ENCODE peak calls at places on chromosomes 1 and 21, in five cellular contexts. T, S, R, D and B are unnamed samples.

GRCh38 chr1:24236170-24237045 is 49.3 kb upstream of the IFNLR1 start:
- DNase-seq in T (no peak), S (peak; percentile 69), R (no peak), D (no peak), B (peak; percentile 35)

GRCh38 chr1:175493999-175494336 is 249.4 kb downstream of the TNR start:
- DNase-seq in S (no peak), R (no peak), T (no peak), D (no peak), B (no peak)

GRCh38 chr1:163046071-163046470 is 23.1 kb upstream of the RGS4 start:
- DNase-seq in D (no peak), S (peak; percentile 86), R (no peak), T (no peak), B (peak; percentile 10)

GRCh38 chr1:9203623-9204022 is 31.0 kb upstream of the H6PD start:
- DNase-seq in D (no peak), R (no peak), T (peak; percentile 62), S (no peak), B (no peak)

GRCh38 chr1:198672124-198672523 is 33.3 kb downstream of the PTPRC start:
- DNase-seq in D (no peak), S (peak; percentile 75), T (no peak), R (no peak), B (no peak)

GRCh38 chr1:214451591-214451990 is 99.8 kb downstream of the PTPN14 start:
- DNase-seq in D (no peak), R (no peak), S (peak; percentile 46), T (no peak), B (no peak)

GRCh38 chr1:90717665-90718410 is 736 bp upstream of the BARHL2 start:
- DNase-seq in D (no peak), S (no peak), T (no peak), R (peak; percentile 73), B (peak; percentile 18)

GRCh38 chr1:202311880-202312635 is 29.7 kb downstream of the UBE2T start:
- DNase-seq in R (no peak), T (no peak), D (no peak), S (peak; percentile 15), B (no peak)

GRCh38 chr1:65975708-65976107 is 183.0 kb downstream of the PDE4B start:
- DNase-seq in S (no peak), T (no peak), R (no peak), D (no peak), B (no peak)

GRCh38 chr1:96722161-96722908 is 751 bp downstream of the PTBP2 start:
- DNase-seq in R (peak; percentile 35), D (peak; percentile 67), T (peak; percentile 77), S (peak; percentile 66), B (peak; percentile 76)

DNA sequence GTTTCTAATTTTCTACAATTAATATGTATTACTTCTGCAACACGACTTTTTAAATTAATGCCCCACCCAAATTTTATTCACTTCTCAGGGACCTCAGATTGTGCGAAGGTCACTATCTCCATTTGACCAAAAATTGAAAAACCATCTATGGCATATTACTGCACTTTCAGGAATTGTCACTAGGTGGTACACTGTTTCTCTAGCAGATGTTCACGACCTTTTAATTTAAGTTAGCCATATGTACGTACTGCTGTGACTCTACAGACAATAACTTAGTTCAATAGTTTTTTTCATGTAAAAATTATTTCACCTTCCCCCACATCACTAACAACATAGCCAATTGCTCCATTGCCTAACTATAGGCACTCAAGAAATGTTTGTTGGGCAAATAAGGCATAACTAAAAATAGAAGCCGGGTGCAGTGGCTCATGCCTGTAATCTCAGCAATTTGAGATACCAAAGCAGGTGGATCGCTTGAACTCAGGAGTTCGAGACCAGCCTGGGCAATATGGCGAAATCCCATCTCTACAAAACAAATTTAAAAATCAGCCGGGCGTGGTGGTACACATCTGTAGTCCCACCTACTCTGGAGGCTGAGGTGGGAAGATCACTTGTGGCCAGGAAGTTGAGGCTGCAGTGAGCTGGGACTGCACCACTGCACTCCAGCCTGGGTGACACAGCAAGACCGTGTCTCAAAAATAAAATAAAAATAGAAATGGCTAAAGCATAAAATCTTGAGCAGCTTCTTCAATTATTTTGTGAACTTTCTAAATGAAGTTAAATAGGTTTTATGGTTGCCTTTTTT is 75.7 kb upstream of the PKN2 start:
- DNase-seq in S (peak; percentile 62), D (no peak), R (peak; percentile 61), T (no peak), B (peak; percentile 33)
- TF ChIP-seq CTCF in S (peak; percentile 65), D (peak; percentile 37), R (peak; percentile 67), T (peak; percentile 54), B (peak; percentile 72)

GRCh38 chr1:30756206-30756544 is 1.4 kb downstream of the LAPTM5 start:
- DNase-seq in D (no peak), S (no peak), T (no peak), R (no peak), B (no peak)
- H3K4me3 ChIP-seq in D (peak overlapping the region; percentile 21), S (no peak overlapping the region), T (peak overlapping the region; percentile 46), R (no peak overlapping the region), B (no peak overlapping the region)

GRCh38 chr1:161305872-161306519 is 3.8 kb downstream of the MPZ start:
- DNase-seq in T (peak; percentile 91), S (peak; percentile 55), R (peak; percentile 71), D (peak; percentile 86), B (peak; percentile 43)
- TF ChIP-seq CTCF in T (no peak), S (no peak), R (peak; percentile 36), D (peak; percentile 11), B (peak; percentile 36)

GRCh38 chr1:81155131-81155530 is 645.6 kb upstream of the ADGRL2 start:
- DNase-seq in T (no peak), S (peak; percentile 87), R (no peak), D (no peak), B (peak; percentile 46)

GRCh38 chr1:81160696-81161095 is 640.0 kb upstream of the ADGRL2 start:
- DNase-seq in T (no peak), S (no peak), R (no peak), D (no peak), B (no peak)

GRCh38 chr1:81157686-81158085 is 643.0 kb upstream of the ADGRL2 start:
- DNase-seq in D (no peak), T (no peak), S (peak; percentile 46), R (no peak), B (no peak)

DNA sequence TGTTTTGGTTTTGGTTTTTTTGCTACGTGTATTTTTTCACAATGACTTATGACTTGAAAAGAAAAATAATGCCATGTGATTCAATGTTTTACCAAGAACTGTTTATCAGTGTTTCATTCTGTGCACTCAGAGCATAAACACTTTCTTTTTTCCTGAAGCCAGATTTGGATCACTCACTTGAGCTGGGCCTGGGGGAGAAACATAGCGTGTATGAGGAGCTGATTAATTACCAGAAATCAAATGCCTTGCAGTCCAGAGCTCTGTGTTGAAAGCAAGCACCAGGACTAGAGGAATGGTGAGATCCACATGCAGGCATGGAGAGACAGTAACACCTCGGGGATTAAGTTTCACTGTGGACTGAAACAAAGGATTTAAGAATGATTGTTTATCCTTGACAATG is 642.1 kb upstream of the ADGRL2 start:
- DNase-seq in T (no peak), S (peak; percentile 52), R (no peak), D (no peak), B (no peak)
- H3K4me3 ChIP-seq in T (no peak overlapping the region), S (no peak overlapping the region), R (no peak overlapping the region), D (no peak overlapping the region), B (no peak overlapping the region)

GRCh38 chr1:94927405-94928175 is 680 bp upstream of the CNN3 start:
- DNase-seq in S (peak; percentile 55), R (peak; percentile 54), T (peak; percentile 82), D (peak; percentile 60), B (peak; percentile 70)

GRCh38 chr1:94924967-94925366 is 1.9 kb downstream of the CNN3 start:
- DNase-seq in R (peak; percentile 27), T (no peak), D (peak; percentile 56), S (peak; percentile 44), B (peak; percentile 65)

GRCh38 chr1:94926365-94926914 is 470 bp downstream of the CNN3 start:
- DNase-seq in D (peak; percentile 52), S (peak; percentile 61), R (peak; percentile 79), T (peak; percentile 75), B (peak; percentile 63)

GRCh38 chr1:94926915-94927404 is at the start of gene CNN3:
- DNase-seq in S (peak; percentile 91), T (peak; percentile 96), R (peak; percentile 97), D (peak; percentile 94), B (peak; percentile 97)

DNA sequence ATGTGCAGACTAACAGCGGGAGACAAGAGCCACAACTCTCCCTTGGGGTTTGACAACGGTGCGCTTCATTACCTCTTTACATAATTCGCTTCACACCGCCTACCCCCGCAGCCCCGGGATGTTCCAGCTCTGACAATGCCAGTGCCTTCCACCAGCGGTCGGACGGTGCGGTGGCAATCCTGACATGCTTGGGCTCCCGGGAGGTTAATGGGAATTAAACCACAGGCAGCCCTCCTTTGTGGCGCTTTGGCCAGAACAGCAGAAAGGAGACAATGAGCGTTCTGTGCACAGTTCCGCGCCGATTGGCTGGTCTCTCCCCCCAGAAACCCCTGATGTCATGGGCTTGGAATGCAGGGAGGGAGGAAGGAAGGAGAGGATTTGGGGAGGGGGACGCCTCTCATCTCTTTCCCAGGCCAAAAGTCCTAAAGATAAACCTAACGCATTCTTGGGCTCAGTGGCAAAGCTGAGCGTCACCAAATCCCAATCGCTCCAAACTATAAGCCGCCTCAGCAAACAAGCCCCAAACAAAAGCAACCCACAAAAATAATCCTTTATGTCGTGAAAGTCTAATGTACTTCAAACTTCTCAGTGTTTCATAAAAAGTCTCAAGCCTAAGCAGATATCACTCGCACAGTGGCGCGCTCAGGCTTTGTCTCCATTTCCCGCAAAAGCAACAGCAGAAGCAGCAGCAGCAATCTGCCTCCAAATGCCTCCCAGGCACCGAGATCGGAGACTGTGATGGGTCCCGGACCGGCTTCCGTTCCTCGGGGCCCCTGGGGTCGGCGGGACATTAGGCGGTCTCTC is 1.1 kb downstream of the CNN3 start:
- DNase-seq in R (peak; percentile 88), T (peak; percentile 60), S (peak; percentile 89), D (peak; percentile 76), B (peak; percentile 94)
- TF ChIP-seq CTCF in R (no peak), T (peak; percentile 5), S (no peak), D (no peak), B (no peak)

DNA sequence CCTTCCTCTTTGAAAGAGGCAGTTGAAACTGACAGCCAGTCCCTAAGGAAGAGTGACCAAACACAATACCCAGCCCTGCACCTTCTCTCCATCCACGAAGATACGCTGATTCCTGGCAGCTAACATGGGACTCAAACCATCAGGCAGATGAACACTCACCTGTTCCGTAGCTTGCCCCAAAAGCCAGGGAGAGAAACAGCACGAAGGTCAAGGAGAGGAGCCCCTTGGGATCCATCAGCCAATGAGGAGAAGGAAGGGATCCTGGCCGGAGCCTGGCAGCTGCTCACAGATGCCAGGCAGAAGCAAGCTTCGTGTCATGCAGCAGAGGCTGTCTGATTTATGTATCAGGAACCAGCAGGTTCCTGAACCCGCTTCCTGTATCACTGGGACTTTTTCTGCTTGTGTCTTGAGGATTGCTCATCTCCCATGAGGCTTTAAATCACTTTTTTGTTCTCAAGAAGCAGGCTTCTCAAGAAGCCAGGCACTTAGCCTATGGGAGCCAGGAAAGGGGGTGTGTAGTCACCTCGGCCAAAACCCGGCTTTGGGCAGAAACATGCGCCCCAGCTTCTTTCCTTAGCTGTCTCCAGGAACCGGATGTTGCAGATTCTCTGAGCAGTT is at the start of gene SLAMF1:
- DNase-seq in S (peak; percentile 40), T (no peak), D (no peak), R (no peak), B (no peak)
- H3K4me3 ChIP-seq in S (no peak within 1 kb of the TSS), T (no peak within 1 kb of the TSS), D (no peak within 1 kb of the TSS), R (no peak within 1 kb of the TSS), B (no peak within 1 kb of the TSS)

GRCh38 chr21:23131177-23131576 is 2133.0 kb downstream of the NCAM2 start:
- DNase-seq in T (no peak), R (peak; percentile 9), D (no peak), S (no peak), B (no peak)
- TF ChIP-seq CTCF in T (peak; percentile 8), R (no peak), D (no peak), S (no peak), B (no peak)